ENCODE peak calls at places on chromosomes 5 and 9, in ten cellular contexts. One of them, this sample, is unnamed.

GRCh38 chr5:96687812-96688453 is 25.8 kb downstream of the CAST start:
- DNase-seq in stimulated activated CD8-positive, alpha-beta memory T cell treated with anti-CD3 and anti-CD28 coated beads, Interleukin-7, amount 100 ng/mL, for 1 hour: no peak
- DNase-seq in Peyer's patch: no peak
- DNase-seq in kidney tubule cell: peak; percentile 56
- DNase-seq in stomach: no peak
- DNase-seq in CD4-positive, alpha-beta memory T cell: peak; percentile 39
- DNase-seq in colonic mucosa: no peak
- DNase-seq in Calu3: no peak
- DNase-seq in GM23248: peak; percentile 62
- DNase-seq in body of pancreas: no peak
- DNase-seq in this sample: no peak

GRCh38 chr9:111926421-111926875 is 29.8 kb downstream of the UGCG start:
- DNase-seq in Calu3: no peak
- DNase-seq in GM23248: no peak
- DNase-seq in CD4-positive, alpha-beta memory T cell: peak; percentile 79
- DNase-seq in stomach: no peak
- DNase-seq in stimulated activated CD8-positive, alpha-beta memory T cell treated with anti-CD3 and anti-CD28 coated beads, Interleukin-7, amount 100 ng/mL, for 1 hour: peak; percentile 10
- DNase-seq in body of pancreas: peak; percentile 62
- DNase-seq in Peyer's patch: peak; percentile 90
- DNase-seq in colonic mucosa: peak; percentile 29
- DNase-seq in kidney tubule cell: peak; percentile 47
- DNase-seq in this sample: no peak

GRCh38 chr5:176802116-176802784 is 8.1 kb upstream of the UNC5A start:
- DNase-seq in kidney tubule cell: no peak
- DNase-seq in colonic mucosa: no peak
- DNase-seq in stimulated activated CD8-positive, alpha-beta memory T cell treated with anti-CD3 and anti-CD28 coated beads, Interleukin-7, amount 100 ng/mL, for 1 hour: no peak
- DNase-seq in GM23248: no peak
- DNase-seq in Peyer's patch: no peak
- DNase-seq in body of pancreas: no peak
- DNase-seq in Calu3: no peak
- DNase-seq in CD4-positive, alpha-beta memory T cell: no peak
- DNase-seq in stomach: no peak
- DNase-seq in this sample: no peak

GRCh38 chr9:130741831-130742449 is 48.4 kb downstream of the EXOSC2 start:
- DNase-seq in CD4-positive, alpha-beta memory T cell: no peak
- DNase-seq in GM23248: peak; percentile 80
- DNase-seq in Calu3: no peak
- DNase-seq in stimulated activated CD8-positive, alpha-beta memory T cell treated with anti-CD3 and anti-CD28 coated beads, Interleukin-7, amount 100 ng/mL, for 1 hour: no peak
- DNase-seq in Peyer's patch: no peak
- DNase-seq in colonic mucosa: no peak
- DNase-seq in kidney tubule cell: peak; percentile 86
- DNase-seq in body of pancreas: no peak
- DNase-seq in stomach: no peak
- DNase-seq in this sample: peak; percentile 18

GRCh38 chr9:33159058-33159759 is 7.9 kb downstream of the B4GALT1 start:
- DNase-seq in stimulated activated CD8-positive, alpha-beta memory T cell treated with anti-CD3 and anti-CD28 coated beads, Interleukin-7, amount 100 ng/mL, for 1 hour: no peak
- DNase-seq in body of pancreas: peak; percentile 63
- DNase-seq in Peyer's patch: peak; percentile 89
- DNase-seq in GM23248: peak; percentile 56
- DNase-seq in kidney tubule cell: peak; percentile 58
- DNase-seq in colonic mucosa: peak; percentile 90
- DNase-seq in stomach: no peak
- DNase-seq in CD4-positive, alpha-beta memory T cell: peak; percentile 84
- DNase-seq in Calu3: no peak
- DNase-seq in this sample: no peak

GRCh38 chr9:129888085-129888808 is 53.0 kb downstream of the USP20 start:
- DNase-seq in body of pancreas: peak; percentile 61
- DNase-seq in stomach: peak; percentile 62
- DNase-seq in Calu3: no peak
- DNase-seq in stimulated activated CD8-positive, alpha-beta memory T cell treated with anti-CD3 and anti-CD28 coated beads, Interleukin-7, amount 100 ng/mL, for 1 hour: peak; percentile 77
- DNase-seq in Peyer's patch: peak; percentile 95
- DNase-seq in kidney tubule cell: no peak
- DNase-seq in GM23248: no peak
- DNase-seq in CD4-positive, alpha-beta memory T cell: peak; percentile 97
- DNase-seq in colonic mucosa: peak; percentile 51
- DNase-seq in this sample: peak; percentile 14

GRCh38 chr9:87375397-87376073 is 122.1 kb upstream of the DAPK1 start:
- DNase-seq in CD4-positive, alpha-beta memory T cell: no peak
- DNase-seq in Calu3: peak; percentile 6
- DNase-seq in GM23248: peak; percentile 57
- DNase-seq in kidney tubule cell: peak; percentile 87
- DNase-seq in colonic mucosa: no peak
- DNase-seq in stimulated activated CD8-positive, alpha-beta memory T cell treated with anti-CD3 and anti-CD28 coated beads, Interleukin-7, amount 100 ng/mL, for 1 hour: no peak
- DNase-seq in Peyer's patch: no peak
- DNase-seq in stomach: no peak
- DNase-seq in body of pancreas: no peak
- DNase-seq in this sample: peak; percentile 17

GRCh38 chr9:123131258-123131657 is 97.8 kb downstream of the GPR21 start:
- DNase-seq in stimulated activated CD8-positive, alpha-beta memory T cell treated with anti-CD3 and anti-CD28 coated beads, Interleukin-7, amount 100 ng/mL, for 1 hour: no peak
- DNase-seq in body of pancreas: no peak
- DNase-seq in colonic mucosa: no peak
- DNase-seq in CD4-positive, alpha-beta memory T cell: no peak
- DNase-seq in Peyer's patch: no peak
- DNase-seq in kidney tubule cell: peak; percentile 67
- DNase-seq in GM23248: peak; percentile 41
- DNase-seq in Calu3: no peak
- DNase-seq in stomach: no peak
- DNase-seq in this sample: peak; percentile 46

GRCh38 chr9:127598839-127599549 is 13.1 kb upstream of the STXBP1 start:
- DNase-seq in GM23248: no peak
- DNase-seq in colonic mucosa: no peak
- DNase-seq in stomach: no peak
- DNase-seq in stimulated activated CD8-positive, alpha-beta memory T cell treated with anti-CD3 and anti-CD28 coated beads, Interleukin-7, amount 100 ng/mL, for 1 hour: no peak
- DNase-seq in body of pancreas: no peak
- DNase-seq in kidney tubule cell: no peak
- DNase-seq in Calu3: no peak
- DNase-seq in Peyer's patch: no peak
- DNase-seq in CD4-positive, alpha-beta memory T cell: no peak
- DNase-seq in this sample: no peak

GRCh38 chr5:11384441-11385250 is 519.6 kb downstream of the CTNND2 start:
- DNase-seq in stimulated activated CD8-positive, alpha-beta memory T cell treated with anti-CD3 and anti-CD28 coated beads, Interleukin-7, amount 100 ng/mL, for 1 hour: no peak
- DNase-seq in colonic mucosa: peak; percentile 21
- DNase-seq in CD4-positive, alpha-beta memory T cell: no peak
- DNase-seq in body of pancreas: peak; percentile 40
- DNase-seq in GM23248: peak; percentile 1
- DNase-seq in Peyer's patch: no peak
- DNase-seq in stomach: peak; percentile 71
- DNase-seq in kidney tubule cell: peak; percentile 31
- DNase-seq in Calu3: no peak
- DNase-seq in this sample: no peak

GRCh38 chr9:113993838-113994540 is 84.1 kb downstream of the AMBP start:
- DNase-seq in GM23248: peak; percentile 84
- DNase-seq in stimulated activated CD8-positive, alpha-beta memory T cell treated with anti-CD3 and anti-CD28 coated beads, Interleukin-7, amount 100 ng/mL, for 1 hour: no peak
- DNase-seq in body of pancreas: peak; percentile 96
- DNase-seq in CD4-positive, alpha-beta memory T cell: no peak
- DNase-seq in Calu3: no peak
- DNase-seq in kidney tubule cell: peak; percentile 58
- DNase-seq in stomach: peak; percentile 95
- DNase-seq in Peyer's patch: peak; percentile 52
- DNase-seq in colonic mucosa: peak; percentile 47
- DNase-seq in this sample: no peak

GRCh38 chr9:117344892-117345660 is 69.8 kb downstream of the ASTN2 start:
- DNase-seq in stomach: no peak
- DNase-seq in Peyer's patch: no peak
- DNase-seq in GM23248: no peak
- DNase-seq in Calu3: no peak
- DNase-seq in body of pancreas: no peak
- DNase-seq in colonic mucosa: no peak
- DNase-seq in kidney tubule cell: no peak
- DNase-seq in CD4-positive, alpha-beta memory T cell: no peak
- DNase-seq in stimulated activated CD8-positive, alpha-beta memory T cell treated with anti-CD3 and anti-CD28 coated beads, Interleukin-7, amount 100 ng/mL, for 1 hour: no peak
- DNase-seq in this sample: no peak

GRCh38 chr9:91481971-91482370 is 58.3 kb upstream of the NFIL3 start:
- DNase-seq in stomach: no peak
- DNase-seq in Peyer's patch: no peak
- DNase-seq in body of pancreas: no peak
- DNase-seq in Calu3: no peak
- DNase-seq in kidney tubule cell: no peak
- DNase-seq in stimulated activated CD8-positive, alpha-beta memory T cell treated with anti-CD3 and anti-CD28 coated beads, Interleukin-7, amount 100 ng/mL, for 1 hour: no peak
- DNase-seq in GM23248: peak; percentile 28
- DNase-seq in CD4-positive, alpha-beta memory T cell: no peak
- DNase-seq in colonic mucosa: no peak
- DNase-seq in this sample: no peak

GRCh38 chr5:139481122-139481533 is 1.4 kb downstream of the STING1 start:
- DNase-seq in stomach: no peak
- DNase-seq in colonic mucosa: peak; percentile 55
- DNase-seq in body of pancreas: no peak
- DNase-seq in kidney tubule cell: no peak
- DNase-seq in CD4-positive, alpha-beta memory T cell: peak; percentile 77
- DNase-seq in GM23248: peak; percentile 38
- DNase-seq in stimulated activated CD8-positive, alpha-beta memory T cell treated with anti-CD3 and anti-CD28 coated beads, Interleukin-7, amount 100 ng/mL, for 1 hour: no peak
- DNase-seq in Calu3: no peak
- DNase-seq in Peyer's patch: peak; percentile 63
- DNase-seq in this sample: no peak

GRCh38 chr5:73519531-73520283 is 21.5 kb downstream of the BTF3 start:
- DNase-seq in CD4-positive, alpha-beta memory T cell: peak; percentile 80
- DNase-seq in stimulated activated CD8-positive, alpha-beta memory T cell treated with anti-CD3 and anti-CD28 coated beads, Interleukin-7, amount 100 ng/mL, for 1 hour: peak; percentile 37
- DNase-seq in colonic mucosa: peak; percentile 81
- DNase-seq in Calu3: peak; percentile 83
- DNase-seq in body of pancreas: peak; percentile 81
- DNase-seq in stomach: peak; percentile 74
- DNase-seq in Peyer's patch: peak; percentile 86
- DNase-seq in kidney tubule cell: peak; percentile 82
- DNase-seq in GM23248: peak; percentile 85
- DNase-seq in this sample: peak; percentile 90

GRCh38 chr5:88480245-88480644 is 211.6 kb upstream of the TMEM161B start:
- DNase-seq in GM23248: no peak
- DNase-seq in stimulated activated CD8-positive, alpha-beta memory T cell treated with anti-CD3 and anti-CD28 coated beads, Interleukin-7, amount 100 ng/mL, for 1 hour: no peak
- DNase-seq in kidney tubule cell: no peak
- DNase-seq in stomach: no peak
- DNase-seq in Peyer's patch: no peak
- DNase-seq in colonic mucosa: no peak
- DNase-seq in CD4-positive, alpha-beta memory T cell: no peak
- DNase-seq in body of pancreas: peak; percentile 3
- DNase-seq in Calu3: no peak
- DNase-seq in this sample: no peak

GRCh38 chr5:149039501-149039900 is 23.4 kb downstream of the SH3TC2 start:
- DNase-seq in body of pancreas: no peak
- DNase-seq in Peyer's patch: no peak
- DNase-seq in stomach: no peak
- DNase-seq in stimulated activated CD8-positive, alpha-beta memory T cell treated with anti-CD3 and anti-CD28 coated beads, Interleukin-7, amount 100 ng/mL, for 1 hour: no peak
- DNase-seq in colonic mucosa: no peak
- DNase-seq in CD4-positive, alpha-beta memory T cell: no peak
- DNase-seq in kidney tubule cell: no peak
- DNase-seq in Calu3: no peak
- DNase-seq in GM23248: no peak
- DNase-seq in this sample: no peak